ENCODE peak calls at places on chromosomes 4 and X, in seven cellular contexts. L is CD8-positive, alpha-beta memory T cell; C is aorta; I is Panc1; B is hepatocyte; N is psoas muscle; J is left ventricle myocardium inferior. A is an unnamed sample.

GRCh38 chr4:81919238-81919637 is 447.5 kb upstream of the RASGEF1B start:
- DNase-seq in N (no peak), J (no peak), L (no peak), B (peak; percentile 34), I (no peak), C (no peak), A (no peak)

GRCh38 chrX:22800806-22801205 is 199.0 kb upstream of the DDX53 start:
- DNase-seq in J (no peak), N (no peak), I (no peak), L (no peak), B (no peak), C (no peak), A (no peak)

GRCh38 chr4:7052923-7053715 is 9.9 kb downstream of the TADA2B start:
- DNase-seq in C (peak; percentile 79), I (no peak), J (peak; percentile 62), L (peak; percentile 43), B (no peak), N (peak; percentile 82), A (peak; percentile 88)

GRCh38 chr4:65747386-65747785 is 77.1 kb upstream of the EPHA5 start:
- DNase-seq in C (no peak), I (no peak), B (no peak), N (no peak), J (no peak), L (no peak), A (no peak)

GRCh38 chr4:145176641-145177432 is 3.6 kb downstream of the OTUD4 start:
- DNase-seq in L (no peak), B (no peak), C (no peak), I (no peak), J (no peak), N (no peak), A (no peak)

GRCh38 chr4:53730431-53730830 is 139.1 kb upstream of the LNX1 start:
- DNase-seq in C (no peak), B (no peak), L (no peak), I (no peak), J (no peak), N (no peak), A (no peak)

GRCh38 chr4:139749313-139749712 is 83.7 kb downstream of the MGST2 start:
- DNase-seq in C (no peak), B (no peak), J (no peak), N (no peak), I (no peak), L (no peak), A (no peak)

GRCh38 chr4:73844352-73844751 is 7.9 kb downstream of the CXCL6 start:
- DNase-seq in J (no peak), C (no peak), B (no peak), I (no peak), N (no peak), L (no peak), A (no peak)

GRCh38 chrX:17527135-17527701 is 152.2 kb downstream of the NHS start:
- DNase-seq in N (no peak), B (no peak), C (no peak), L (no peak), J (peak; percentile 54), I (no peak), A (peak; percentile 68)

GRCh38 chr4:27278615-27279014 is 418.0 kb downstream of the STIM2 start:
- DNase-seq in N (no peak), B (peak; percentile 68), I (no peak), C (no peak), J (no peak), L (no peak), A (no peak)

GRCh38 chr4:78656968-78657445 is 105.4 kb downstream of the ANXA3 start:
- DNase-seq in C (no peak), I (no peak), B (no peak), J (no peak), N (no peak), L (no peak), A (no peak)

GRCh38 chrX:11881485-11882170 is 123.6 kb downstream of the MSL3 start:
- DNase-seq in J (no peak), B (no peak), I (no peak), C (no peak), L (no peak), N (no peak), A (no peak)

GRCh38 chr4:113003841-113004240 is 45.6 kb upstream of the ANK2 start:
- DNase-seq in J (no peak), C (no peak), I (no peak), B (no peak), L (no peak), N (no peak), A (no peak)

GRCh38 chrX:133786382-133786781 is 199.0 kb downstream of the GPC3 start:
- DNase-seq in B (no peak), C (no peak), N (no peak), J (no peak), L (no peak), I (no peak), A (no peak)

GRCh38 chrX:84320606-84321005 is 132.6 kb upstream of the RPS6KA6 start:
- DNase-seq in B (no peak), I (no peak), L (no peak), N (no peak), J (no peak), C (no peak), A (no peak)

GRCh38 chrX:74162199-74162598 is 141.8 kb upstream of the ZCCHC13 start:
- DNase-seq in B (no peak), I (no peak), J (no peak), L (no peak), N (no peak), C (no peak), A (no peak)

GRCh38 chr4:23904639-23905061 is 14.8 kb upstream of the PPARGC1A start:
- DNase-seq in L (no peak), I (no peak), N (no peak), J (no peak), C (no peak), B (no peak), A (no peak)

GRCh38 chr4:94843222-94843621 is 85.5 kb downstream of the BMPR1B start:
- DNase-seq in L (no peak), I (no peak), C (no peak), B (no peak), N (no peak), J (no peak), A (no peak)

GRCh38 chr4:75598390-75598789 is 31.9 kb downstream of the CDKL2 start:
- DNase-seq in C (no peak), L (no peak), N (no peak), J (no peak), B (no peak), I (no peak), A (no peak)

GRCh38 chr4:100366213-100366612 is 151.6 kb downstream of the EMCN start:
- DNase-seq in C (no peak), N (no peak), I (no peak), B (no peak), L (no peak), J (no peak), A (no peak)

GRCh38 chr4:10005632-10006031 is 15.7 kb downstream of the SLC2A9 start:
- DNase-seq in I (no peak), N (no peak), C (no peak), L (no peak), J (no peak), B (no peak), A (no peak)

GRCh38 chr4:153211986-153212720 is 7.9 kb downstream of the TRIM2 start:
- DNase-seq in I (no peak), L (no peak), B (peak; percentile 44), C (no peak), N (no peak), J (no peak), A (no peak)
- H3K27ac ChIP-seq in I (no peak overlapping the region), L (no peak overlapping the region), B (peak overlapping the region; percentile 48), C (no peak overlapping the region), N (no peak overlapping the region), J (no peak overlapping the region), A (no peak overlapping the region)

GRCh38 chrX:155881158-155881993 is at the start of gene VAMP7:
- DNase-seq in N (peak; percentile 93), I (peak; percentile 88), B (peak; percentile 91), J (peak; percentile 85), C (peak; percentile 93), L (peak; percentile 85), A (peak; percentile 91)
- H3K4me3 ChIP-seq in N (peak within 1 kb of the TSS; percentile 80), I (peak within 1 kb of the TSS; percentile 97), B (peak within 1 kb of the TSS; percentile 76), J (peak within 1 kb of the TSS; percentile 81), C (peak within 1 kb of the TSS; percentile 27), L (peak within 1 kb of the TSS; percentile 74), A (peak within 1 kb of the TSS; percentile 57)

GRCh38 chr4:185500576-185500975 is 29.0 kb upstream of the CCDC110 start:
- DNase-seq in J (no peak), B (no peak), L (no peak), I (no peak), N (no peak), C (no peak), A (no peak)

GRCh38 chr4:185510803-185511202 is 24.5 kb downstream of the PDLIM3 start:
- DNase-seq in I (no peak), N (no peak), L (no peak), J (no peak), B (no peak), C (no peak), A (no peak)

GRCh38 chr4:185504098-185505047 is 30.9 kb downstream of the PDLIM3 start:
- DNase-seq in C (peak; percentile 91), L (no peak), N (peak; percentile 92), J (peak; percentile 83), I (no peak), B (no peak), A (peak; percentile 43)

GRCh38 chr4:185508162-185508561 is 27.1 kb downstream of the PDLIM3 start:
- DNase-seq in C (no peak), B (peak; percentile 22), J (no peak), L (no peak), N (no peak), I (no peak), A (no peak)

GRCh38 chr4:185506422-185506821 is 28.9 kb downstream of the PDLIM3 start:
- DNase-seq in L (no peak), C (no peak), B (no peak), J (no peak), I (no peak), N (no peak), A (no peak)
- H3K27ac ChIP-seq in L (no peak overlapping the region), C (no peak overlapping the region), B (no peak overlapping the region), J (no peak overlapping the region), I (no peak overlapping the region), N (peak overlapping the region; percentile 87), A (no peak overlapping the region)

GRCh38 chr4:180636696-180637095 is 1606.5 kb upstream of the TENM3 start:
- DNase-seq in C (no peak), L (no peak), J (no peak), I (no peak), N (no peak), B (peak; percentile 14), A (no peak)

GRCh38 chr4:180642732-180643131 is 1600.5 kb upstream of the TENM3 start:
- DNase-seq in I (no peak), L (no peak), B (no peak), C (no peak), N (no peak), J (no peak), A (no peak)

GRCh38 chr4:180641495-180641894 is 1601.7 kb upstream of the TENM3 start:
- DNase-seq in C (no peak), N (no peak), B (no peak), I (no peak), L (no peak), J (no peak), A (no peak)

GRCh38 chr4:180637616-180638015 is 1605.6 kb upstream of the TENM3 start:
- DNase-seq in N (no peak), I (no peak), L (no peak), B (no peak), J (no peak), C (no peak), A (no peak)

GRCh38 chr4:180640193-180640592 is 1603.0 kb upstream of the TENM3 start:
- DNase-seq in N (no peak), B (no peak), J (no peak), I (no peak), C (no peak), L (no peak), A (no peak)
- H3K4me3 ChIP-seq in N (no peak overlapping the region), B (no peak overlapping the region), J (no peak overlapping the region), I (no peak overlapping the region), C (no peak overlapping the region), L (no peak overlapping the region), A (no peak overlapping the region)